ENCODE peak calls at places on chromosomes 3 and 15, in four cellular contexts. One of them, this sample, is unnamed.

GRCh38 chr15:100733786-100734185 is 131.4 kb downstream of the ASB7 start:
- DNase-seq in Panc1: no peak
- DNase-seq in uterus: no peak
- DNase-seq in sigmoid colon: no peak
- DNase-seq in this sample: no peak

GRCh38 chr3:16200411-16200810 is 25.9 kb downstream of the GALNT15 start:
- DNase-seq in Panc1: no peak
- DNase-seq in uterus: no peak
- DNase-seq in sigmoid colon: no peak
- DNase-seq in this sample: no peak

GRCh38 chr3:12679468-12679867 is 15.6 kb upstream of the RAF1 start:
- DNase-seq in Panc1: peak
- DNase-seq in uterus: no peak
- DNase-seq in sigmoid colon: no peak
- DNase-seq in this sample: no peak

GRCh38 chr3:124905093-124905492 is 17.9 kb upstream of the ITGB5 start:
- DNase-seq in Panc1: no peak
- DNase-seq in uterus: no peak
- DNase-seq in sigmoid colon: no peak
- DNase-seq in this sample: no peak

GRCh38 chr3:129892857-129893615 is 475 bp downstream of the TMCC1 start:
- DNase-seq in Panc1: no peak
- DNase-seq in uterus: peak
- DNase-seq in sigmoid colon: peak
- DNase-seq in this sample: peak

GRCh38 chr15:60592386-60593339 is 113.7 kb upstream of the ICE2 start:
- DNase-seq in Panc1: no peak
- DNase-seq in uterus: peak
- DNase-seq in sigmoid colon: peak
- DNase-seq in this sample: peak

GRCh38 chr15:100686021-100686724 is 83.8 kb downstream of the ASB7 start:
- DNase-seq in Panc1: no peak
- DNase-seq in uterus: peak
- DNase-seq in sigmoid colon: peak
- DNase-seq in this sample: peak

GRCh38 chr15:76012021-76012551 is at the start of gene NRG4:
- DNase-seq in Panc1: no peak
- DNase-seq in uterus: no peak
- DNase-seq in sigmoid colon: no peak
- DNase-seq in this sample: no peak

GRCh38 chr3:140736863-140737460 is 59.1 kb downstream of the TRIM42 start:
- DNase-seq in Panc1: no peak
- DNase-seq in uterus: peak
- DNase-seq in sigmoid colon: no peak
- DNase-seq in this sample: no peak

GRCh38 chr15:94243418-94243817 is 12.1 kb downstream of the MCTP2 start:
- DNase-seq in Panc1: no peak
- DNase-seq in uterus: no peak
- DNase-seq in sigmoid colon: no peak
- DNase-seq in this sample: no peak

GRCh38 chr15:47678047-47678446 is 39.3 kb upstream of the SEMA6D start:
- DNase-seq in Panc1: no peak
- DNase-seq in uterus: no peak
- DNase-seq in sigmoid colon: no peak
- DNase-seq in this sample: no peak

GRCh38 chr15:77983708-77984445 is 93.6 kb downstream of the TBC1D2B start:
- DNase-seq in Panc1: no peak
- DNase-seq in uterus: peak
- DNase-seq in sigmoid colon: peak
- DNase-seq in this sample: no peak

GRCh38 chr3:76728411-76728810 is 311.5 kb upstream of the ROBO2 start:
- DNase-seq in Panc1: no peak
- DNase-seq in uterus: no peak
- DNase-seq in sigmoid colon: no peak
- DNase-seq in this sample: no peak

GRCh38 chr3:125240496-125240895 is 27.9 kb upstream of the SLC12A8 start:
- DNase-seq in Panc1: no peak
- DNase-seq in uterus: no peak
- DNase-seq in sigmoid colon: no peak
- DNase-seq in this sample: no peak

GRCh38 chr3:25423780-25424179 is 4.3 kb upstream of the RARB start:
- DNase-seq in Panc1: no peak
- DNase-seq in uterus: no peak
- DNase-seq in sigmoid colon: no peak
- DNase-seq in this sample: no peak

GRCh38 chr3:188349276-188349962 is 195.5 kb downstream of the LPP start:
- DNase-seq in Panc1: no peak
- DNase-seq in uterus: no peak
- DNase-seq in sigmoid colon: no peak
- DNase-seq in this sample: no peak

GRCh38 chr15:38367476-38367875 is 86.5 kb upstream of the FAM98B start:
- DNase-seq in Panc1: no peak
- DNase-seq in uterus: no peak
- DNase-seq in sigmoid colon: no peak
- DNase-seq in this sample: no peak

GRCh38 chr15:43886558-43886957 is 59.8 kb downstream of the WDR76 start:
- DNase-seq in Panc1: no peak
- DNase-seq in uterus: no peak
- DNase-seq in sigmoid colon: no peak
- DNase-seq in this sample: no peak

GRCh38 chr15:25345943-25346342 is 92.9 kb downstream of the UBE3A start:
- DNase-seq in Panc1: no peak
- DNase-seq in uterus: no peak
- DNase-seq in sigmoid colon: peak
- DNase-seq in this sample: no peak

GRCh38 chr3:126439346-126439967 is 36.2 kb downstream of the ZXDC start:
- DNase-seq in Panc1: no peak
- DNase-seq in uterus: no peak
- DNase-seq in sigmoid colon: peak
- DNase-seq in this sample: no peak

GRCh38 chr3:66037330-66037985 is 1.3 kb downstream of the MAGI1 start:
- DNase-seq in Panc1: no peak
- DNase-seq in uterus: peak
- DNase-seq in sigmoid colon: peak
- DNase-seq in this sample: peak

GRCh38 chr15:51796777-51797474 is 32.5 kb upstream of the TMOD3 start:
- DNase-seq in Panc1: no peak
- DNase-seq in uterus: no peak
- DNase-seq in sigmoid colon: no peak
- DNase-seq in this sample: no peak

GRCh38 chr15:63233667-63234419 is 43.6 kb upstream of the APH1B start:
- DNase-seq in Panc1: no peak
- DNase-seq in uterus: no peak
- DNase-seq in sigmoid colon: no peak
- DNase-seq in this sample: no peak

GRCh38 chr3:168040624-168041208 is 55.0 kb downstream of the GOLIM4 start:
- DNase-seq in Panc1: peak
- DNase-seq in uterus: no peak
- DNase-seq in sigmoid colon: no peak
- DNase-seq in this sample: no peak

GRCh38 chr3:189272500-189273119 is 100.8 kb downstream of the TPRG1 start:
- DNase-seq in Panc1: no peak
- DNase-seq in uterus: no peak
- DNase-seq in sigmoid colon: no peak
- DNase-seq in this sample: no peak

GRCh38 chr3:104856743-104857142 is 510.0 kb upstream of the ALCAM start:
- DNase-seq in Panc1: no peak
- DNase-seq in uterus: no peak
- DNase-seq in sigmoid colon: no peak
- DNase-seq in this sample: no peak

GRCh38 chr15:85444329-85444605 is 63.9 kb downstream of the AKAP13 start:
- DNase-seq in Panc1: no peak
- DNase-seq in uterus: no peak
- DNase-seq in sigmoid colon: no peak
- DNase-seq in this sample: no peak

GRCh38 chr3:29514912-29515311 is 234.0 kb downstream of the RBMS3 start:
- DNase-seq in Panc1: no peak
- DNase-seq in uterus: no peak
- DNase-seq in sigmoid colon: no peak
- DNase-seq in this sample: no peak

GRCh38 chr3:126555795-126556636 is 2.7 kb downstream of the C3orf22 start:
- DNase-seq in Panc1: no peak
- DNase-seq in uterus: peak
- DNase-seq in sigmoid colon: peak
- DNase-seq in this sample: peak

GRCh38 chr3:52983336-52983807 is 62.5 kb downstream of the SFMBT1 start:
- DNase-seq in Panc1: no peak
- DNase-seq in uterus: no peak
- DNase-seq in sigmoid colon: no peak
- DNase-seq in this sample: no peak

GRCh38 chr3:115982629-115983028 is 359.3 kb downstream of the GAP43 start:
- DNase-seq in Panc1: no peak
- DNase-seq in uterus: no peak
- DNase-seq in sigmoid colon: no peak
- DNase-seq in this sample: no peak

GRCh38 chr3:84974347-84974746 is 15.6 kb downstream of the CADM2 start:
- DNase-seq in Panc1: no peak
- DNase-seq in uterus: no peak
- DNase-seq in sigmoid colon: no peak
- DNase-seq in this sample: no peak

GRCh38 chr3:23840521-23840920 is 34.8 kb downstream of the UBE2E1 start:
- DNase-seq in Panc1: no peak
- DNase-seq in uterus: no peak
- DNase-seq in sigmoid colon: no peak
- DNase-seq in this sample: no peak

GRCh38 chr15:79903626-79904025 is 6.8 kb upstream of the MTHFS start:
- DNase-seq in Panc1: no peak
- DNase-seq in uterus: no peak
- DNase-seq in sigmoid colon: no peak
- DNase-seq in this sample: no peak

DNA sequence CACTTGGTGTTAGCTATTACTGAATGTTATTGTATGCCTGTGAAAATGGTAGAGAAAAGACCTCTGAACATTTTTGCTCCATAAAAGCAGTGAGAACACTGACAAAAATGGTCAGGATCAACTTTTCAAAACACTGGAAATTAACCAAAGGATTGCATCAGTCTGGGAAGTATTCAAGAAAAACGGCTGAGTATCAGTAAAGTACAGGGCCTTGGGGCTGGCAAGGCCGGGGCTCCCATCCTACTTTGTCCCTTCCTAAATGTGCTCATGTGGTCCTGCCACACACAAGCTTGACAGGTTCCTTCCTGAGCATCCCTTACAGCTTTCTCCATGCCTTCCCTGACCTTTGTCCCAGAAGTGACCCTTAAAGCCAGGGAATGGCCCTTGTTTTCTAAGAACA is 84.0 kb downstream of the CFAP20DC start:
- DNase-seq in Panc1: no peak
- DNase-seq in uterus: no peak
- DNase-seq in sigmoid colon: no peak
- DNase-seq in this sample: no peak
- H3K27ac ChIP-seq in Panc1: no peak
- H3K27ac ChIP-seq in uterus: no peak
- H3K27ac ChIP-seq in sigmoid colon: no peak
- H3K27ac ChIP-seq in this sample: no peak

GRCh38 chr3:18988619-18989229 is 159.6 kb upstream of the KCNH8 start:
- DNase-seq in Panc1: no peak
- DNase-seq in uterus: no peak
- DNase-seq in sigmoid colon: no peak
- DNase-seq in this sample: no peak
- TF ChIP-seq CTCF in Panc1: peak
- TF ChIP-seq CTCF in uterus: no peak
- TF ChIP-seq CTCF in sigmoid colon: peak
- TF ChIP-seq CTCF in this sample: no peak

GRCh38 chr3:122682016-122682374 is 1.4 kb downstream of the PARP14 start:
- DNase-seq in Panc1: no peak
- DNase-seq in uterus: no peak
- DNase-seq in sigmoid colon: no peak
- DNase-seq in this sample: no peak
- H3K4me3 ChIP-seq in Panc1: peak
- H3K4me3 ChIP-seq in uterus: peak
- H3K4me3 ChIP-seq in sigmoid colon: peak
- H3K4me3 ChIP-seq in this sample: peak

DNA sequence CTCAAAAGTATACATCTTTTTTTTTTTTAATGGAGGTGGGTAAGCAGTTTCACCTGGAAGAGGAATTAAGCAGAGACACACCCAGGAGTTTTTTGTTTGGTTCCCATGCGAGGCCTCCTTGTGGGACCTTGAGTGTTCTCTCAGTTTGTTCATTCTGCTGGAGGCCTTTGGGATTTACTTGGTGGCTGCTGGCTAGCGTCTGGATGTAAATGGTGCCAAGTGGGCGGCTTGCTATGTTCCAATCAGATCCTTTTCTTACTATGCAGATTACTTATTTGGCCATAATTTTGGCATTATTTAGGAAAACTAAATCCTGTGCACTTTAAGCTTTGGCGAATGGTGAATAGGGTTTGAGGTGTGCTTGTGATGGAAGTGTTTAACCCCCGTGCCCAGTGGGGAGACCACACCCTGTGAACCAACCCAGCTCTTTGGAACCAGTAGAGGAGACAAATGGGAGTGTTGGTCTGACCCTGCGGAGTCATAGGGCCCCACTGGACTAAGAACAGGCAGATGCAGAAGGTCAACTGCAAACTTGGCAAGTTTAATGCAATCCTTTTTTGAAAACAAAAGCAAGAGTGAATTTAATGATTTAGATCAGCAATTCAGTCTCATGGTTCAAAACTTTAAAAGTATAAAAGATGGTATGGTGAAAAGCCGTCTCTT is 79.4 kb downstream of the EBLN2 start:
- DNase-seq in Panc1: no peak
- DNase-seq in uterus: peak
- DNase-seq in sigmoid colon: no peak
- DNase-seq in this sample: no peak
- H3K27ac ChIP-seq in Panc1: no peak
- H3K27ac ChIP-seq in uterus: no peak
- H3K27ac ChIP-seq in sigmoid colon: no peak
- H3K27ac ChIP-seq in this sample: peak

GRCh38 chr3:46674031-46674592 is 19.4 kb downstream of the ALS2CL start:
- DNase-seq in Panc1: no peak
- DNase-seq in uterus: no peak
- DNase-seq in sigmoid colon: peak
- DNase-seq in this sample: peak
- TF ChIP-seq CTCF in Panc1: no peak
- TF ChIP-seq CTCF in uterus: no peak
- TF ChIP-seq CTCF in sigmoid colon: no peak
- TF ChIP-seq CTCF in this sample: no peak

DNA sequence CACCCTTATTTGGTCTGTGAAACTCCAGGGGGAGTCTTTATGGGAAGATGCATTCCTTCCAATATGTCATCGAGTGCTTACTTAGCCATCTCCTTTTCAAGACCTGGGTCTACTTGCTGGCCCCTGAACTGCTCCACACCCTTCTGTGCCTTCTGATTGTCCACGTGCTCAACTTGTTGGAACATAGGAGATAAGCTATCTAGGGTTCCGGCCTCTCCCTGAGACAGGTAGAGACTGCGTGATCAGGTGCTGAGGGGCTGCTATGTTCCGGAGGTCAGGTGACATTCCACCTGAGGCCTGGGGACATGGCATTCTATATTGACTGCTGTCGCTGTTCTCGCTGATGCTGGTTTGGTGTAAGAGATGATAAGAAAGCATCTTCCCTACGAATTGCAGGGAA is 65.6 kb downstream of the ATP1B3 start:
- DNase-seq in Panc1: no peak
- DNase-seq in uterus: no peak
- DNase-seq in sigmoid colon: peak
- DNase-seq in this sample: no peak
- H3K4me3 ChIP-seq in Panc1: no peak
- H3K4me3 ChIP-seq in uterus: no peak
- H3K4me3 ChIP-seq in sigmoid colon: no peak
- H3K4me3 ChIP-seq in this sample: no peak

GRCh38 chr3:113276581-113277080 is 65.3 kb downstream of the BOC start:
- DNase-seq in Panc1: no peak
- DNase-seq in uterus: peak
- DNase-seq in sigmoid colon: no peak
- DNase-seq in this sample: no peak
- H3K27ac ChIP-seq in Panc1: no peak
- H3K27ac ChIP-seq in uterus: peak
- H3K27ac ChIP-seq in sigmoid colon: peak
- H3K27ac ChIP-seq in this sample: peak